ENCODE peak calls at places on chromosomes 6 and 20, in eight cellular contexts. Z is AG04450, J is psoas muscle, S is Peyer's patch, U is A549, V is DND-41, G is esophagus muscularis mucosa, Y is tibial nerve. N is an unnamed sample.

GRCh38 chr20:23092409-23092756 is 6.3 kb upstream of the CD93 start:
- DNase-seq in Y (no peak), S (no peak), U (no peak), V (no peak), G (no peak), Z (no peak), J (no peak), N (no peak)

GRCh38 chr20:57392512-57393271 is 1.5 kb downstream of the RBM38 start:
- DNase-seq in U (no peak), J (peak; percentile 78), S (peak; percentile 67), V (peak; percentile 88), Z (no peak), Y (no peak), G (no peak), N (peak; percentile 87)

GRCh38 chr20:62982124-62983075 is 24.4 kb downstream of the BHLHE23 start:
- DNase-seq in J (no peak), Z (no peak), V (peak; percentile 67), S (no peak), G (no peak), U (no peak), Y (no peak), N (no peak)

GRCh38 chr20:40009542-40009941 is 679.5 kb downstream of the MAFB start:
- DNase-seq in Z (no peak), G (no peak), J (no peak), U (no peak), V (no peak), S (no peak), Y (no peak), N (no peak)

GRCh38 chr20:38735172-38735571 is 10.9 kb downstream of the SLC32A1 start:
- DNase-seq in S (no peak), J (no peak), Z (no peak), Y (no peak), V (no peak), U (no peak), G (no peak), N (no peak)

GRCh38 chr20:4721719-4722118 is at the start of gene PRND:
- DNase-seq in U (no peak), Y (no peak), Z (no peak), G (no peak), V (no peak), S (no peak), J (no peak), N (no peak)

GRCh38 chr6:46058951-46059350 is 43.3 kb upstream of the CLIC5 start:
- DNase-seq in Z (no peak), G (no peak), S (no peak), V (no peak), Y (no peak), U (no peak), J (no peak), N (no peak)

GRCh38 chr20:43662943-43663655 is 3.8 kb upstream of the MYBL2 start:
- DNase-seq in Z (no peak), G (no peak), U (no peak), J (no peak), V (no peak), Y (no peak), S (peak; percentile 73), N (no peak)

GRCh38 chr6:90227693-90228092 is 69.0 kb downstream of the BACH2 start:
- DNase-seq in U (no peak), Z (no peak), V (no peak), G (no peak), J (no peak), Y (no peak), S (no peak), N (no peak)

GRCh38 chr20:11716239-11716944 is 201.3 kb upstream of the BTBD3 start:
- DNase-seq in U (peak; percentile 38), G (no peak), Y (no peak), S (no peak), V (peak; percentile 15), J (no peak), Z (peak; percentile 71), N (no peak)

GRCh38 chr6:28606424-28607391 is 81.0 kb downstream of the GPX5 start:
- DNase-seq in G (no peak), Y (no peak), Z (no peak), V (peak; percentile 60), S (no peak), J (no peak), U (peak; percentile 83), N (no peak)

GRCh38 chr6:117232191-117232590 is 33.2 kb upstream of the VGLL2 start:
- DNase-seq in G (no peak), Z (no peak), V (no peak), U (no peak), S (no peak), Y (no peak), J (no peak), N (no peak)

GRCh38 chr20:23147964-23148720 is 62.0 kb upstream of the CD93 start:
- DNase-seq in J (peak; percentile 93), U (peak; percentile 49), G (no peak), S (peak; percentile 56), V (no peak), Y (no peak), Z (no peak), N (no peak)

GRCh38 chr6:129350278-129350677 is 359.7 kb downstream of the ARHGAP18 start:
- DNase-seq in J (no peak), Z (no peak), U (no peak), V (no peak), S (no peak), Y (no peak), G (no peak), N (no peak)

GRCh38 chr6:108721308-108721707 is 126.9 kb upstream of the ARMC2 start:
- DNase-seq in J (no peak), V (no peak), U (no peak), G (no peak), Z (no peak), Y (no peak), S (no peak), N (no peak)

GRCh38 chr20:58238490-58238889 is 10.0 kb upstream of the ANKRD60 start:
- DNase-seq in V (no peak), Z (no peak), S (no peak), Y (no peak), J (no peak), U (no peak), G (peak; percentile 64), N (no peak)

GRCh38 chr6:118501099-118501498 is 47.0 kb upstream of the PLN start:
- DNase-seq in S (no peak), V (no peak), U (no peak), G (no peak), J (no peak), Y (no peak), Z (no peak), N (no peak)

GRCh38 chr6:100612101-100612500 is 147.4 kb upstream of the SIM1 start:
- DNase-seq in U (no peak), G (no peak), J (no peak), Z (no peak), V (no peak), Y (no peak), S (no peak), N (no peak)

GRCh38 chr6:5996701-5997419 is 9.9 kb downstream of the NRN1 start:
- DNase-seq in Y (no peak), V (peak; percentile 47), G (no peak), Z (no peak), J (no peak), U (no peak), S (peak; percentile 58), N (no peak)

GRCh38 chr6:6654599-6655575 is 66.4 kb downstream of the LY86 start:
- DNase-seq in V (peak; percentile 83), Y (no peak), U (no peak), J (no peak), Z (no peak), S (no peak), G (no peak), N (no peak)

GRCh38 chr6:159892053-159892452 is 1.3 kb downstream of the MAS1 start:
- DNase-seq in J (no peak), S (no peak), U (no peak), V (no peak), Y (no peak), Z (no peak), G (no peak), N (no peak)
- H3K27ac ChIP-seq in J (no peak overlapping the region), S (no peak overlapping the region), U (no peak overlapping the region), V (no peak overlapping the region), Y (no peak overlapping the region), Z (no peak overlapping the region), G (no peak overlapping the region), N (no peak overlapping the region)

GRCh38 chr20:31485450-31486339 is 10.6 kb downstream of the REM1 start:
- DNase-seq in G (no peak), J (peak; percentile 76), U (no peak), V (no peak), S (peak; percentile 59), Z (no peak), Y (peak; percentile 36), N (no peak)

GRCh38 chr20:31488171-31488570 is 13.1 kb downstream of the REM1 start:
- DNase-seq in J (no peak), S (no peak), G (no peak), V (no peak), U (no peak), Z (no peak), Y (no peak), N (no peak)

GRCh38 chr20:31489152-31489551 is 14.1 kb downstream of the REM1 start:
- DNase-seq in Z (no peak), S (no peak), V (no peak), U (no peak), Y (no peak), J (no peak), G (no peak), N (no peak)

GRCh38 chr20:31484001-31484400 is 8.9 kb downstream of the REM1 start:
- DNase-seq in S (no peak), Y (peak; percentile 39), J (peak; percentile 63), Z (no peak), U (no peak), G (no peak), V (no peak), N (no peak)
- H3K9me3 ChIP-seq in S (no peaks in the 10 kb centered on the region), Y (no peaks in the 10 kb centered on the region), J (no peaks in the 10 kb centered on the region), Z (peaks cover 9% of the 10 kb centered on the region), U (no peaks in the 10 kb centered on the region), G (no peaks in the 10 kb centered on the region), V (no peaks in the 10 kb centered on the region), N (no peaks in the 10 kb centered on the region)

GRCh38 chr6:150269857-150270223 is 99.0 kb upstream of the IYD start:
- DNase-seq in S (no peak), U (peak; percentile 46), V (no peak), G (no peak), Y (no peak), Z (no peak), J (no peak), N (no peak)
- H3K27ac ChIP-seq in S (no peak overlapping the region), U (peak overlapping the region; percentile 61), V (no peak overlapping the region), G (no peak overlapping the region), Y (no peak overlapping the region), Z (no peak overlapping the region), J (no peak overlapping the region), N (no peak overlapping the region)

DNA sequence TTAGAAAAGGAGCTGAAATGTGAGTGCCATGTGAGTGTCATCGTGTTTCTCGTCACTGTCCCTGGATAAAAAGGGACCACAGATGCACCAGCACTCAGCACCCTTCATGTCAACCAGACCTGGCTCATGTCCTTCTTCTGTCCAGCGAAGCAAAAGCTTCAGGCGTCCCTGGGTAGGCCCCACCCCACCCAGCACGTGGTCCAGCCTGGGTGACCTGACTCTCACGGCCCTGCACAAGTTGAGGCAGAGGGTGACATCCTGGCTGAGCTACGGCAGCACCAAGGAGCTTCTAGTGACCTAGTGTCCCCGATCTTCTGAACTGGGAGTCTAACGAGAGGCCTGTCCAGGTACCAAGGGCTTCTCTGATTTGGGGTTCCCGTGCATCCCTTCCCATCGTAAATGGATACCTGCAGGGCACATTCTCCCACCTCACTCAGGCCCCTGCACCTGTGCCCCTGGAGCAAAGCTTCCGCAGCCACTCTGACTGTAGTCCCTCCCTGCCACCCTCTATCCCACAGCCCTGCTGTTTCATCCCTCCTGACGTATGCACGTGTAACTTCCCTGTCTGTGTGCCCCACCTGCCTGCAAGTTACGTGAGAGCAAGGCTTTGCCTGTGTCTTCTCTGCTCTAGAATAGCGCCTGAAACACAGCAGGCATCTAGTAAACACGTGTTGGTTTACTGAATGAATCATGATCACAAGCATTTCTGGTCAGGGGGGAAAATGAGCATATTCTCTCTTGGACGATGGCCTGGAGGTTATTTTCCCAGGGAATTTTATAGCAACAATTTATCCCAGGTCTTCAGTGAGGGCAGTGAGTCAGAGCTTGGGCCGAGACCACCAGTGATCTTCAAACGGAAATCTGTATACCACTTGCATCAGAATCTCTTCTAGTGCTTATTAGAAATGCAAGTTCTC is 38.0 kb downstream of the PSMG4 start:
- DNase-seq in V (no peak), U (no peak), J (peak; percentile 38), Y (no peak), S (peak; percentile 41), G (no peak), Z (no peak), N (no peak)
- H3K9me3 ChIP-seq in V (no peaks in the 10 kb centered on the region), U (no peaks in the 10 kb centered on the region), J (no peaks in the 10 kb centered on the region), Y (no peaks in the 10 kb centered on the region), S (no peaks in the 10 kb centered on the region), G (no peaks in the 10 kb centered on the region), Z (peaks cover 3% of the 10 kb centered on the region), N (no peaks in the 10 kb centered on the region)

N was measured in CD4-positive, alpha-beta T cell.